ENCODE peak calls at places on chromosomes 12 and 14, in nine cellular contexts. One of them, this sample, is unnamed.

GRCh38 chr14:84209021-84209420 is 1320.9 kb upstream of the FLRT2 start:
- DNase-seq in astrocyte: no peak
- DNase-seq in stimulated activated CD8-positive, alpha-beta memory T cell treated with anti-CD3 and anti-CD28 coated beads, Interleukin-15, amount 100 ng/mL, for 4 hours: no peak
- DNase-seq in Right ventricle myocardium inferior: no peak
- DNase-seq in psoas muscle: no peak
- DNase-seq in NCI-H1694: no peak
- DNase-seq in activated CD4-positive, alpha-beta T cell treated with anti-CD3 and anti-CD28 coated beads, Interleukin-2, amount 50 U/mL, for 1 hour: no peak
- DNase-seq in AG09319: no peak
- DNase-seq in OCI-LY7: no peak
- DNase-seq in this sample: no peak

GRCh38 chr12:107011519-107011918 is 24.6 kb upstream of the MTERF2 start:
- DNase-seq in astrocyte: no peak
- DNase-seq in Right ventricle myocardium inferior: no peak
- DNase-seq in activated CD4-positive, alpha-beta T cell treated with anti-CD3 and anti-CD28 coated beads, Interleukin-2, amount 50 U/mL, for 1 hour: no peak
- DNase-seq in NCI-H1694: no peak
- DNase-seq in OCI-LY7: no peak
- DNase-seq in psoas muscle: no peak
- DNase-seq in stimulated activated CD8-positive, alpha-beta memory T cell treated with anti-CD3 and anti-CD28 coated beads, Interleukin-15, amount 100 ng/mL, for 4 hours: no peak
- DNase-seq in AG09319: no peak
- DNase-seq in this sample: no peak

GRCh38 chr12:50569321-50569720 is 64.5 kb downstream of the DIP2B start:
- DNase-seq in Right ventricle myocardium inferior: no peak
- DNase-seq in AG09319: no peak
- DNase-seq in stimulated activated CD8-positive, alpha-beta memory T cell treated with anti-CD3 and anti-CD28 coated beads, Interleukin-15, amount 100 ng/mL, for 4 hours: no peak
- DNase-seq in OCI-LY7: no peak
- DNase-seq in astrocyte: no peak
- DNase-seq in NCI-H1694: no peak
- DNase-seq in psoas muscle: no peak
- DNase-seq in activated CD4-positive, alpha-beta T cell treated with anti-CD3 and anti-CD28 coated beads, Interleukin-2, amount 50 U/mL, for 1 hour: no peak
- DNase-seq in this sample: no peak

GRCh38 chr12:49537709-49538601 is 875 bp upstream of the KCNH3 start:
- DNase-seq in astrocyte: no peak
- DNase-seq in psoas muscle: no peak
- DNase-seq in AG09319: no peak
- DNase-seq in stimulated activated CD8-positive, alpha-beta memory T cell treated with anti-CD3 and anti-CD28 coated beads, Interleukin-15, amount 100 ng/mL, for 4 hours: peak
- DNase-seq in OCI-LY7: peak
- DNase-seq in NCI-H1694: no peak
- DNase-seq in activated CD4-positive, alpha-beta T cell treated with anti-CD3 and anti-CD28 coated beads, Interleukin-2, amount 50 U/mL, for 1 hour: no peak
- DNase-seq in Right ventricle myocardium inferior: peak
- DNase-seq in this sample: peak

GRCh38 chr12:115840159-115840558 is 437.3 kb downstream of the MED13L start:
- DNase-seq in OCI-LY7: no peak
- DNase-seq in stimulated activated CD8-positive, alpha-beta memory T cell treated with anti-CD3 and anti-CD28 coated beads, Interleukin-15, amount 100 ng/mL, for 4 hours: no peak
- DNase-seq in astrocyte: no peak
- DNase-seq in activated CD4-positive, alpha-beta T cell treated with anti-CD3 and anti-CD28 coated beads, Interleukin-2, amount 50 U/mL, for 1 hour: no peak
- DNase-seq in psoas muscle: no peak
- DNase-seq in AG09319: no peak
- DNase-seq in Right ventricle myocardium inferior: no peak
- DNase-seq in NCI-H1694: no peak
- DNase-seq in this sample: no peak

GRCh38 chr12:53213348-53213747 is 6.3 kb upstream of the ITGB7 start:
- DNase-seq in stimulated activated CD8-positive, alpha-beta memory T cell treated with anti-CD3 and anti-CD28 coated beads, Interleukin-15, amount 100 ng/mL, for 4 hours: peak
- DNase-seq in OCI-LY7: peak
- DNase-seq in AG09319: no peak
- DNase-seq in Right ventricle myocardium inferior: peak
- DNase-seq in astrocyte: peak
- DNase-seq in psoas muscle: peak
- DNase-seq in NCI-H1694: peak
- DNase-seq in activated CD4-positive, alpha-beta T cell treated with anti-CD3 and anti-CD28 coated beads, Interleukin-2, amount 50 U/mL, for 1 hour: peak
- DNase-seq in this sample: peak

GRCh38 chr14:97977711-97978261 is 1180.6 kb downstream of the VRK1 start:
- DNase-seq in AG09319: no peak
- DNase-seq in activated CD4-positive, alpha-beta T cell treated with anti-CD3 and anti-CD28 coated beads, Interleukin-2, amount 50 U/mL, for 1 hour: peak
- DNase-seq in stimulated activated CD8-positive, alpha-beta memory T cell treated with anti-CD3 and anti-CD28 coated beads, Interleukin-15, amount 100 ng/mL, for 4 hours: peak
- DNase-seq in psoas muscle: peak
- DNase-seq in NCI-H1694: peak
- DNase-seq in OCI-LY7: no peak
- DNase-seq in astrocyte: peak
- DNase-seq in Right ventricle myocardium inferior: peak
- DNase-seq in this sample: peak

GRCh38 chr12:68745376-68745903 is 536 bp upstream of the SLC35E3 start:
- DNase-seq in activated CD4-positive, alpha-beta T cell treated with anti-CD3 and anti-CD28 coated beads, Interleukin-2, amount 50 U/mL, for 1 hour: no peak
- DNase-seq in stimulated activated CD8-positive, alpha-beta memory T cell treated with anti-CD3 and anti-CD28 coated beads, Interleukin-15, amount 100 ng/mL, for 4 hours: no peak
- DNase-seq in NCI-H1694: peak
- DNase-seq in astrocyte: no peak
- DNase-seq in psoas muscle: no peak
- DNase-seq in Right ventricle myocardium inferior: no peak
- DNase-seq in AG09319: no peak
- DNase-seq in OCI-LY7: peak
- DNase-seq in this sample: no peak

GRCh38 chr14:81221579-81222102 is 882 bp upstream of the GTF2A1 start:
- DNase-seq in AG09319: no peak
- DNase-seq in stimulated activated CD8-positive, alpha-beta memory T cell treated with anti-CD3 and anti-CD28 coated beads, Interleukin-15, amount 100 ng/mL, for 4 hours: no peak
- DNase-seq in OCI-LY7: no peak
- DNase-seq in astrocyte: no peak
- DNase-seq in Right ventricle myocardium inferior: no peak
- DNase-seq in activated CD4-positive, alpha-beta T cell treated with anti-CD3 and anti-CD28 coated beads, Interleukin-2, amount 50 U/mL, for 1 hour: no peak
- DNase-seq in psoas muscle: no peak
- DNase-seq in NCI-H1694: no peak
- DNase-seq in this sample: no peak

GRCh38 chr12:62446741-62447452 is 19.7 kb upstream of the MON2 start:
- DNase-seq in stimulated activated CD8-positive, alpha-beta memory T cell treated with anti-CD3 and anti-CD28 coated beads, Interleukin-15, amount 100 ng/mL, for 4 hours: no peak
- DNase-seq in NCI-H1694: no peak
- DNase-seq in AG09319: no peak
- DNase-seq in Right ventricle myocardium inferior: no peak
- DNase-seq in OCI-LY7: no peak
- DNase-seq in activated CD4-positive, alpha-beta T cell treated with anti-CD3 and anti-CD28 coated beads, Interleukin-2, amount 50 U/mL, for 1 hour: no peak
- DNase-seq in psoas muscle: no peak
- DNase-seq in astrocyte: no peak
- DNase-seq in this sample: no peak

GRCh38 chr14:101364503-101365328 is 196.6 kb upstream of the DIO3 start:
- DNase-seq in psoas muscle: peak
- DNase-seq in astrocyte: no peak
- DNase-seq in stimulated activated CD8-positive, alpha-beta memory T cell treated with anti-CD3 and anti-CD28 coated beads, Interleukin-15, amount 100 ng/mL, for 4 hours: no peak
- DNase-seq in activated CD4-positive, alpha-beta T cell treated with anti-CD3 and anti-CD28 coated beads, Interleukin-2, amount 50 U/mL, for 1 hour: no peak
- DNase-seq in NCI-H1694: no peak
- DNase-seq in AG09319: no peak
- DNase-seq in Right ventricle myocardium inferior: no peak
- DNase-seq in OCI-LY7: no peak
- DNase-seq in this sample: no peak

This sample was measured in activated CD8-positive, alpha-beta memory T cell treated with anti-CD3 and anti-CD28 coated beads for 4 hours.